ENCODE peak calls at places on chromosome X, in ten cellular contexts. V is ecto neural progenitor cell; K is NCI-H345; U is mesenchymal stem cell; O is NCI-H2029; A is KBM-7; W is stimulated activated CD8-positive, alpha-beta memory T cell treated with anti-CD3 and anti-CD28 coated beads, Interleukin-15, amount 100 ng/mL, for 4 hours; D is memory B cell; G is amygdala; H is EL. N is an unnamed sample.

GRCh38 chrX:135951291-135951690 is 22.5 kb downstream of the MMGT1 start:
- DNase-seq in W (no peak), D (no peak), O (no peak), U (no peak), K (no peak), G (no peak), A (no peak), H (no peak), V (no peak), N (no peak)

GRCh38 chrX:118373538-118373937 is 27.6 kb downstream of the WDR44 start:
- DNase-seq in V (no peak), O (no peak), G (no peak), H (peak), W (no peak), D (no peak), K (no peak), U (peak), A (no peak), N (no peak)

GRCh38 chrX:110119480-110119879 is 116.6 kb downstream of the TMEM164 start:
- DNase-seq in O (no peak), A (no peak), W (no peak), U (no peak), G (no peak), V (no peak), D (no peak), K (no peak), H (no peak), N (no peak)

GRCh38 chrX:9942086-9942485 is 25.1 kb upstream of the CLDN34 start:
- DNase-seq in H (no peak), W (peak), V (no peak), O (no peak), U (no peak), K (no peak), A (peak), D (peak), G (no peak), N (peak)

GRCh38 chrX:40104649-40105015 is 6.9 kb upstream of the BCOR start:
- DNase-seq in V (peak), W (no peak), U (peak), D (no peak), K (no peak), G (no peak), O (no peak), H (peak), A (peak), N (no peak)

GRCh38 chrX:48848847-48849246 is 13.4 kb upstream of the PCSK1N start:
- DNase-seq in W (no peak), K (no peak), A (no peak), V (no peak), U (no peak), G (no peak), O (no peak), D (no peak), H (no peak), N (no peak)

GRCh38 chrX:71991164-71991563 is 80.5 kb downstream of the NHSL2 start:
- DNase-seq in H (no peak), A (no peak), U (no peak), K (no peak), D (no peak), O (no peak), V (no peak), W (no peak), G (no peak), N (no peak)

GRCh38 chrX:17759990-17760389 is 22.7 kb downstream of the SCML1 start:
- DNase-seq in O (no peak), K (no peak), A (no peak), U (no peak), G (no peak), H (no peak), V (no peak), W (no peak), D (no peak), N (no peak)

GRCh38 chrX:131944936-131945902 is 77.9 kb upstream of the STK26 start:
- DNase-seq in W (no peak), G (no peak), H (no peak), O (no peak), V (no peak), U (no peak), A (no peak), K (no peak), D (no peak), N (no peak)

N was measured in T-cell.